ENCODE peak calls at places on chromosomes 4 and X, in ten cellular contexts. F, X, C, A, R, I, N, P, W and B are unnamed samples.

GRCh38 chr4:122854860-122855259 is 28.2 kb downstream of the FGF2 start:
- DNase-seq in F (no peak), X (no peak), C (no peak), A (no peak), R (no peak), I (no peak), N (no peak), P (no peak), W (no peak), B (no peak)

GRCh38 chr4:86564795-86565194 is 29.3 kb upstream of the PTPN13 start:
- DNase-seq in F (no peak), X (no peak), C (no peak), A (no peak), R (no peak), I (no peak), N (no peak), P (no peak), W (no peak), B (no peak)

GRCh38 chr4:70651864-70652506 is 14.3 kb downstream of the JCHAIN start:
- DNase-seq in F (no peak), X (peak), C (peak), A (no peak), R (no peak), I (no peak), N (no peak), P (peak), W (peak), B (peak)

GRCh38 chrX:140709421-140709846 is at the start of gene LINC00632:
- DNase-seq in F (no peak), X (peak), C (no peak), A (no peak), R (no peak), I (no peak), N (no peak), P (no peak), W (no peak), B (no peak)

GRCh38 chr4:106323119-106323518 is 6.8 kb downstream of the AIMP1 start:
- DNase-seq in F (no peak), X (no peak), C (no peak), A (no peak), R (no peak), I (no peak), N (no peak), P (no peak), W (no peak), B (no peak)

GRCh38 chrX:64204701-64205440 is 637 bp downstream of the AMER1 start:
- DNase-seq in F (peak), X (peak), C (peak), A (peak), R (no peak), I (peak), N (no peak), P (peak), W (peak), B (peak)

GRCh38 chrX:111040377-111041017 is 55.5 kb upstream of the PAK3 start:
- DNase-seq in F (peak), X (peak), C (peak), A (no peak), R (no peak), I (no peak), N (no peak), P (no peak), W (no peak), B (no peak)

GRCh38 chr4:83454626-83455025 is 997 bp downstream of the HELQ start:
- DNase-seq in F (no peak), X (no peak), C (peak), A (no peak), R (no peak), I (no peak), N (no peak), P (no peak), W (peak), B (no peak)

GRCh38 chr4:173360587-173361221 is 10.1 kb upstream of the SAP30 start:
- DNase-seq in F (no peak), X (peak), C (peak), A (no peak), R (no peak), I (no peak), N (no peak), P (no peak), W (peak), B (no peak)

GRCh38 chr4:8888856-8889255 is 17.2 kb upstream of the HMX1 start:
- DNase-seq in F (no peak), X (no peak), C (no peak), A (no peak), R (no peak), I (no peak), N (no peak), P (no peak), W (no peak), B (no peak)

GRCh38 chr4:114727426-114727825 is 128.8 kb downstream of the UGT8 start:
- DNase-seq in F (no peak), X (no peak), C (no peak), A (no peak), R (no peak), I (peak), N (no peak), P (no peak), W (no peak), B (no peak)

GRCh38 chr4:74389494-74389893 is 24.5 kb downstream of the EREG start:
- DNase-seq in F (no peak), X (no peak), C (no peak), A (no peak), R (no peak), I (no peak), N (no peak), P (no peak), W (no peak), B (no peak)

GRCh38 chr4:156763511-156763910 is 208.1 kb downstream of the PDGFC start:
- DNase-seq in F (peak), X (no peak), C (no peak), A (no peak), R (no peak), I (no peak), N (no peak), P (no peak), W (no peak), B (no peak)

GRCh38 chr4:43242611-43243010 is 350.1 kb downstream of the GRXCR1 start:
- DNase-seq in F (no peak), X (peak), C (no peak), A (no peak), R (no peak), I (no peak), N (no peak), P (no peak), W (no peak), B (no peak)

GRCh38 chr4:10020871-10021676 is at the start of gene SLC2A9:
- DNase-seq in F (no peak), X (no peak), C (peak), A (no peak), R (no peak), I (no peak), N (no peak), P (peak), W (peak), B (no peak)